ENCODE peak calls at places on chromosome 2, in nine cellular contexts. B is HepG2; S is CD4-positive, alpha-beta T cell; X is tibial artery; M is HCT116; O is body of pancreas; I is kidney; H is right cardiac atrium; J is caudate nucleus. E is an unnamed sample.

GRCh38 chr2:212595036-212595654 is 56.5 kb upstream of the ERBB4 start:
- DNase-seq in I (no peak), S (no peak), M (peak; percentile 32), J (no peak), B (peak; percentile 5), O (no peak), H (no peak), X (no peak), E (no peak)

GRCh38 chr2:111698743-111699554 is 185.0 kb downstream of the ANAPC1 start:
- DNase-seq in I (peak; percentile 89), M (peak; percentile 95), O (peak; percentile 38), J (no peak), H (peak; percentile 72), B (peak; percentile 94), X (peak; percentile 89), S (peak; percentile 39), E (peak; percentile 62)

GRCh38 chr2:236334122-236334876 is 70.1 kb upstream of the ASB18 start:
- DNase-seq in M (no peak), B (no peak), I (peak; percentile 27), X (peak; percentile 83), S (no peak), H (peak; percentile 71), J (no peak), O (no peak), E (peak; percentile 56)

GRCh38 chr2:237864940-237865622 is 5.7 kb downstream of the RAMP1 start:
- DNase-seq in J (no peak), M (no peak), H (peak; percentile 25), B (no peak), I (peak; percentile 40), X (peak; percentile 76), O (peak; percentile 53), S (no peak), E (peak; percentile 63)

GRCh38 chr2:104702026-104702425 is 151.9 kb upstream of the POU3F3 start:
- DNase-seq in X (no peak), B (no peak), H (no peak), J (no peak), M (no peak), I (no peak), S (no peak), O (no peak), E (no peak)

GRCh38 chr2:234130734-234131133 is 80.2 kb downstream of the SPP2 start:
- DNase-seq in S (no peak), B (no peak), J (no peak), X (no peak), M (no peak), I (no peak), O (no peak), H (no peak), E (no peak)

GRCh38 chr2:10915236-10915635 is 3.5 kb downstream of the KCNF1 start:
- DNase-seq in O (no peak), M (no peak), X (peak; percentile 58), H (no peak), I (no peak), B (no peak), S (no peak), J (no peak), E (no peak)

GRCh38 chr2:191318729-191319078 is 73.5 kb downstream of the MYO1B start:
- DNase-seq in M (peak; percentile 27), H (no peak), O (no peak), S (no peak), J (no peak), I (no peak), X (no peak), B (peak; percentile 96), E (no peak)

GRCh38 chr2:25078171-25079049 is 36.5 kb downstream of the EFR3B start:
- DNase-seq in O (no peak), S (no peak), H (peak; percentile 50), M (peak; percentile 24), J (no peak), I (no peak), X (no peak), B (peak; percentile 23), E (no peak)

GRCh38 chr2:176657391-176657790 is 388.1 kb downstream of the MTX2 start:
- DNase-seq in J (no peak), M (no peak), X (no peak), H (no peak), O (no peak), I (no peak), S (no peak), B (no peak), E (no peak)

GRCh38 chr2:120453635-120453998 is 107.7 kb downstream of the INHBB start:
- DNase-seq in H (no peak), X (no peak), O (no peak), B (peak; percentile 61), J (no peak), M (no peak), I (no peak), S (no peak), E (no peak)

DNA sequence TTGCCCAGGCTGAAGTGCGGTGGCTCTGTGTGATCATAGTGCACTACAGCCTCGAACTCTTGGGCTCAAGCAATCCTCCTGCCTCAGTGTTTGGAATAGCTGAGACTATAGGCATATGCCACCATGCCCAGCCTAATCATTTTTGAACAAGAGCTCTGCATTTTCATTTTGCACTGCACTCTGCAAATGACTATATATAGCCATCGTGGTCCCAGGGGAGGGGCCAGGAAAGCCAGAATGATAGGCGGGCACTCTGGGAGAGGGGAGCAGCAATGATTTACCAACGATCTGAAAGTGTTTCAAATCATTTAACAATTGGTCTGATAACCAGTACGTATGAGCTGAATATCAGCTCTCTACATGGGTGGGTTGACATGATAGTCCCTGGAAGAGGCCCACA is 22.3 kb upstream of the ST3GAL5 start:
- DNase-seq in X (no peak), O (no peak), J (no peak), S (no peak), B (no peak), H (no peak), I (no peak), M (no peak), E (no peak)
- H3K27ac ChIP-seq in X (no peak overlapping the region), O (no peak overlapping the region), J (no peak overlapping the region), S (no peak overlapping the region), B (no peak overlapping the region), H (no peak overlapping the region), I (no peak overlapping the region), M (no peak overlapping the region), E (peak overlapping the region; percentile 32)

GRCh38 chr2:54947121-54947520 is 103.1 kb downstream of the RTN4 start:
- DNase-seq in X (no peak), S (no peak), O (no peak), H (no peak), B (no peak), M (no peak), J (peak; percentile 28), I (no peak), E (no peak)

GRCh38 chr2:54945401-54946219 is 104.6 kb downstream of the RTN4 start:
- DNase-seq in B (peak; percentile 45), J (peak; percentile 38), I (no peak), M (no peak), O (peak; percentile 35), X (peak; percentile 87), H (peak; percentile 80), S (no peak), E (no peak)

GRCh38 chr2:54947596-54948519 is 102.4 kb downstream of the RTN4 start:
- DNase-seq in O (no peak), B (no peak), I (no peak), S (no peak), H (no peak), M (no peak), J (peak; percentile 19), X (no peak), E (no peak)

GRCh38 chr2:54944724-54945326 is 105.4 kb downstream of the RTN4 start:
- DNase-seq in M (no peak), H (no peak), J (no peak), S (no peak), I (no peak), O (no peak), B (no peak), X (no peak), E (no peak)

DNA sequence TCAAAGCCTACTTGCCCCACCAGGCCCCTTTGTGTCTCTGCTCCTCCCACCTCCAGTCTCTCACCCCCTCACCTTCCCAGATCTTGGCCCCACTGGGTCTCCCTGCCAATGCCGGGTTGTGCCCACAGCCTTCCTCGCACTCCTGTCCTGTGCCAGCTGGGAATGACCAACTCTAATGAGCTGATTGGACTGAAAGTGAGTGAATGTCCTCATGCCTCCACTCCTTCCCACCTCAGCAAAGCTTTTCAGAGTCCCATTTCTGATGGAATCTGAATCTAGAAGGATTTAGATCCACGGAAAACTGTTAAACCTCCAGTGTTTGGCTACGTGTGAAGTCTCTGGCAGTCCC is 104.1 kb downstream of the RTN4 start:
- DNase-seq in M (no peak), S (no peak), X (no peak), I (no peak), H (no peak), O (peak; percentile 18), J (no peak), B (no peak), E (no peak)
- H3K27ac ChIP-seq in M (no peak overlapping the region), S (no peak overlapping the region), X (peak overlapping the region; percentile 39), I (no peak overlapping the region), H (peak overlapping the region; percentile 65), O (peak overlapping the region; percentile 10), J (peak overlapping the region; percentile 63), B (no peak overlapping the region), E (no peak overlapping the region)

GRCh38 chr2:219248845-219249202 is 3.5 kb downstream of the STK16 start:
- DNase-seq in X (no peak), O (no peak), M (no peak), H (peak; percentile 23), S (no peak), I (no peak), J (no peak), B (no peak), E (no peak)
- H3K27ac ChIP-seq in X (peak overlapping the region; percentile 92), O (peak overlapping the region; percentile 96), M (peak overlapping the region; percentile 63), H (peak overlapping the region; percentile 84), S (peak overlapping the region; percentile 61), I (peak overlapping the region; percentile 99), J (peak overlapping the region; percentile 72), B (peak overlapping the region; percentile 91), E (peak overlapping the region; percentile 76)

GRCh38 chr2:221455214-221455613 is 116.9 kb downstream of the EPHA4 start:
- DNase-seq in B (no peak), X (no peak), H (no peak), O (no peak), J (no peak), S (no peak), I (no peak), M (no peak), E (no peak)
- H3K27ac ChIP-seq in B (no peak overlapping the region), X (no peak overlapping the region), H (no peak overlapping the region), O (no peak overlapping the region), J (no peak overlapping the region), S (no peak overlapping the region), I (no peak overlapping the region), M (no peak overlapping the region), E (no peak overlapping the region)

E was measured in heart left ventricle.